ENCODE peak calls at places on chromosomes 2 and 18, in four cellular contexts. E, D, H and X are unnamed samples.

GRCh38 chr18:51448949-51449348 is 251.5 kb upstream of the MEX3C start:
- DNase-seq in E (no peak), H (no peak), D (no peak), X (no peak)

GRCh38 chr18:21074336-21075323 is 37.0 kb downstream of the ROCK1 start:
- DNase-seq in E (no peak), D (no peak), H (no peak), X (no peak)

GRCh38 chr2:56295666-56296065 is 111.9 kb downstream of the CCDC85A start:
- DNase-seq in D (no peak), H (no peak), E (no peak), X (no peak)

GRCh38 chr18:79923896-79924585 is 27.4 kb downstream of the SLC66A2 start:
- DNase-seq in H (peak), D (peak), E (no peak), X (no peak)

GRCh38 chr2:195659114-195659513 is 2.1 kb downstream of the SLC39A10 start:
- DNase-seq in H (no peak), D (no peak), E (peak), X (peak)

GRCh38 chr2:150468350-150468960 is 19.0 kb downstream of the RND3 start:
- DNase-seq in H (no peak), E (no peak), D (no peak), X (peak)

GRCh38 chr2:177585234-177585863 is 192.8 kb downstream of the AGPS start:
- DNase-seq in D (peak), E (no peak), H (no peak), X (no peak)

GRCh38 chr2:133177196-133177595 is 391.1 kb downstream of the NCKAP5 start:
- DNase-seq in D (no peak), H (no peak), E (no peak), X (peak)

GRCh38 chr2:217797170-217797569 is 205.6 kb downstream of the TNS1 start:
- DNase-seq in D (no peak), E (no peak), H (no peak), X (no peak)

GRCh38 chr2:186484062-186484735 is 1.9 kb upstream of the ZC3H15 start:
- DNase-seq in E (no peak), D (no peak), H (no peak), X (no peak)

GRCh38 chr2:186480991-186481390 is 5.1 kb upstream of the ZC3H15 start:
- DNase-seq in D (no peak), E (no peak), H (no peak), X (no peak)

GRCh38 chr2:186485576-186485870 is 537 bp upstream of the ZC3H15 start:
- DNase-seq in H (no peak), E (no peak), D (no peak), X (no peak)

GRCh38 chr2:186485871-186486650 is at the start of gene ZC3H15:
- DNase-seq in H (peak), E (peak), D (peak), X (peak)

GRCh38 chr2:186486651-186487647 is 889 bp downstream of the ZC3H15 start:
- DNase-seq in D (no peak), E (peak), H (no peak), X (peak)
- H3K4me3 ChIP-seq in D (peak), E (peak), H (peak), X (peak)

GRCh38 chr2:134839649-134840048 is 1.2 kb downstream of the ACMSD start:
- DNase-seq in H (no peak), E (no peak), D (no peak), X (no peak)
- TF ChIP-seq CTCF in H (no peak), E (no peak), D (no peak), X (no peak)

GRCh38 chr2:224944707-224945106 is 97.6 kb downstream of the DOCK10 start:
- DNase-seq in E (no peak), H (no peak), D (no peak), X (no peak)

GRCh38 chr2:224948005-224948404 is 94.3 kb downstream of the DOCK10 start:
- DNase-seq in H (no peak), D (no peak), E (no peak), X (no peak)

GRCh38 chr2:224946911-224947310 is 95.4 kb downstream of the DOCK10 start:
- DNase-seq in D (no peak), E (no peak), H (no peak), X (peak)

GRCh38 chr2:224947566-224947965 is 94.7 kb downstream of the DOCK10 start:
- DNase-seq in E (no peak), D (no peak), H (no peak), X (no peak)

DNA sequence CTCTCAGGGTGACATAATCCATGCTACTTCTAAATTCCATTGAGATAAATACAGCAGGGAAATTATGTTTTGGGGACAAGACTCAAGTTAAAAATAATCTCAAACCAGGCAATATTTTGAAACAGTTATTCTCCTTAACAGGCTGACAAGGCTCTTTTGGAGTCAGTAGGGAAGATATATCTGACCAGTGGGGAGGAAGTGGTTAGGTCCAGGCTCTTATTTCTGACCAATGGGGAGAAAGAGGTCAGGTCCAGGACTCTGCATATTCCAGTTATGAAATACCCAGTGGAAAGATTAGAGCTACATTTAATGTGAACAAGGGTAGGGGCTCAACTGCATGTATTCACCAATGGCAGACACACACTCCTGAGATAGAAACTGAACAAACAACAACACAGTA is 97.1 kb downstream of the DOCK10 start:
- DNase-seq in H (no peak), E (no peak), D (no peak), X (no peak)
- H3K4me3 ChIP-seq in H (no peak), E (no peak), D (no peak), X (no peak)

DNA sequence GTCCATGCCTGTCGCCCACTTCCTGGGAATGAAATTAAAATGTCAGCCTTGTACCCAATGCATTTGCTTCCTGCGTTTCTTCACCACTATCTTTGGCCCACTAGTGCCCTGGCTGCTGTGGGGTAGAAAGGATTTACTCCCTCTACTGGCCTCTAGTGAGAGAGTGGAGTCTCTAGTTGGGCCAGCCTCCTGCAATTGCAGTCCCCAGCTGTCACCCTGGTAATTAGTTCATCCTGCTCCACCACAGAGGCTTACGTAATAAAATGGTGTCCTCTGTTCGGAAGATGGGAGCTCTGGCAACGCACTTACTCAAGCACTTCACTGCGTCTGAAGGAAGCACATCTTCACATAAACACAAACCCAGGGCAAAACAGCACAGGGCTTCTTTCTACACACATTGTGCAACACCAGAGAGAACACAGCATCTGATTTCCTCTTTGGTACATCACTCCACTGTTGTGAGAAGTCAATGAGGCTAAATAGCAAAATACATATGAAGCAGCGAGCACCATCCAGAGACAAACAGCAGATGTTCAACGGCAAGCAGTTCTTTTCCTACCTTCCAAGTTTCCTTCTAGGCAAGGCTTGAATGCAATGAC is 274.6 kb downstream of the LRATD1 start:
- DNase-seq in H (no peak), D (no peak), E (no peak), X (no peak)
- TF ChIP-seq CTCF in H (no peak), D (peak), E (no peak), X (no peak)

DNA sequence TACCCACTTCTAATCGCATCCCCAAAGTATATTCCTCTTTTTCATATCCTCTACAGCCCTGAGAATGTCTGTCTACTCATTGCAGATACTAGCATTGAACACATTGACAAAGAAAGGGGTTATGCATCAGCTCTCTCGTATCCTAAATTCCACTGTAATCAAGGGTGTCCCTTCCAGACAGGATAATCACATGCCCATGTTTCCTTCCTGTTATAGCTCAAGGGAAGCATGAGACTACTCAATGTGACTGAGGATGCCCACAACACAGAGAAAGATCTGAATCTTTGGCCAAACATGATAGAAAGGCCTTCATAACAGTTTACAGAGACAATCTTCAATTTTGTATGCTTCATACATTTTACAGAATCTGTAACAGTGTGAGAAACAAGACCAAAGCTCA is 69.2 kb downstream of the HIBCH start:
- DNase-seq in D (no peak), H (no peak), E (no peak), X (no peak)
- H3K4me3 ChIP-seq in D (no peak), H (no peak), E (no peak), X (no peak)

GRCh38 chr2:197850882-197851281 is 46.5 kb downstream of the PLCL1 start:
- DNase-seq in D (no peak), H (no peak), E (no peak), X (peak)

GRCh38 chr2:197848602-197849001 is 44.2 kb downstream of the PLCL1 start:
- DNase-seq in E (no peak), H (no peak), D (no peak), X (no peak)

GRCh38 chr2:197852127-197852526 is 47.7 kb downstream of the PLCL1 start:
- DNase-seq in H (no peak), D (no peak), E (no peak), X (no peak)

GRCh38 chr2:197853549-197853948 is 49.2 kb downstream of the PLCL1 start:
- DNase-seq in E (no peak), D (no peak), H (no peak), X (no peak)

GRCh38 chr2:197851451-197851850 is 47.1 kb downstream of the PLCL1 start:
- DNase-seq in E (no peak), H (no peak), D (no peak), X (no peak)
- TF ChIP-seq CTCF in E (no peak), H (no peak), D (no peak), X (no peak)